ENCODE peak calls at places on chromosome 4, in six cellular contexts. Z, G, Q, R, F and K are unnamed samples.

GRCh38 chr4:53711916-53712315 is 120.6 kb upstream of the LNX1 start:
- DNase-seq in Z (no peak), G (no peak), Q (no peak), R (no peak), F (no peak), K (no peak)

GRCh38 chr4:7531640-7531994 is 96.9 kb upstream of the PSAPL1 start:
- DNase-seq in Z (no peak), G (no peak), Q (no peak), R (no peak), F (no peak), K (no peak)

GRCh38 chr4:179328627-179329026 is 1886.4 kb upstream of the AGA start:
- DNase-seq in Z (no peak), G (no peak), Q (no peak), R (peak; percentile 10), F (no peak), K (no peak)

GRCh38 chr4:108466936-108467902 is 153.2 kb upstream of the RPL34 start:
- DNase-seq in Z (no peak), G (no peak), Q (peak; percentile 93), R (no peak), F (peak; percentile 96), K (no peak)

GRCh38 chr4:57168986-57169385 is 58.8 kb upstream of the IGFBP7 start:
- DNase-seq in Z (no peak), G (no peak), Q (no peak), R (no peak), F (no peak), K (no peak)

GRCh38 chr4:1290165-1290977 is 680 bp downstream of the MAEA start:
- DNase-seq in Z (no peak), G (peak; percentile 57), Q (peak; percentile 4), R (peak; percentile 76), F (no peak), K (no peak)

GRCh38 chr4:2637956-2638552 is 101.6 kb downstream of the FAM193A start:
- DNase-seq in Z (no peak), G (no peak), Q (no peak), R (no peak), F (no peak), K (no peak)

GRCh38 chr4:119664168-119664907 is 35.7 kb upstream of the PDE5A start:
- DNase-seq in Z (no peak), G (no peak), Q (peak; percentile 30), R (no peak), F (peak; percentile 41), K (no peak)

GRCh38 chr4:69546121-69546520 is 50.4 kb upstream of the UGT2B4 start:
- DNase-seq in Z (no peak), G (no peak), Q (no peak), R (no peak), F (peak; percentile 90), K (no peak)

GRCh38 chr4:184100297-184100885 is 117.3 kb downstream of the ENPP6 start:
- DNase-seq in Z (peak; percentile 20), G (no peak), Q (peak; percentile 26), R (no peak), F (no peak), K (peak; percentile 73)

GRCh38 chr4:10122236-10122932 is 5.8 kb upstream of the WDR1 start:
- DNase-seq in Z (no peak), G (no peak), Q (no peak), R (no peak), F (no peak), K (no peak)

GRCh38 chr4:34198966-34199365 is 2045.3 kb downstream of the ARAP2 start:
- DNase-seq in Z (no peak), G (no peak), Q (no peak), R (no peak), F (no peak), K (no peak)

GRCh38 chr4:34194585-34194984 is 2049.7 kb downstream of the ARAP2 start:
- DNase-seq in Z (no peak), G (no peak), Q (no peak), R (no peak), F (no peak), K (no peak)

GRCh38 chr4:34196375-34196774 is 2047.9 kb downstream of the ARAP2 start:
- DNase-seq in Z (no peak), G (no peak), Q (no peak), R (no peak), F (no peak), K (no peak)

DNA sequence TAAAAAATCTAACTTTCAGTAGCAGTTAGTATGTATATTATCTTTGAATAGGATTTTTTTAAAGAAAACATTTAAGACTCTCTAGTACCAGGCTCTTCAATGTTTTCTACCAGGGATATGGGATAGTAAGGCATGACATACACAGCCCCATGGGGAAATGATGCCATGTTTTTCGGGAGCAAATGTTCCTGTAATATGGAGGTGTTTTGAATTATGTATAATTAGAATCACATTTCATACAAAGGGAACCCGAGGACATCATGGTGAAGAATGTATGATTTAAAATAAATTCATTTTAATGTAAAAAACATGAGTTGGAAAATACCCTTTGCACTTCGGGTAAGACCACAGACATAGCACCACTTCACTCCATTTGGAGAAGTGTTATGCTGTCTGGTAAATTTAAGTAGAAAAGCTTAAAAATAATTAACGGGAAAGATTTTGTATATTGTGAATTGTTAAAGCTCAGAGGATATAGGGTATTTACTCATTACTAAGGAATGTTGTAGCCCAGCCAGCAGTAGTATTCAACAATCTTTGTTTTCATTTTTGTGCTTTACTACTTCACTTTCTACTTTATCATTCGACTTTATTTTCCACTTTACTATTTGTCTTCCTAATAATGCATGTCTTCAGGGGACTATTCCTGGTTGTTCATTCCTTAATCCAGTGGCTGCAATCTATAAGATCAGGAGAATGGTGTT is 2050.7 kb downstream of the ARAP2 start:
- DNase-seq in Z (no peak), G (no peak), Q (peak; percentile 50), R (no peak), F (peak; percentile 32), K (no peak)
- H3K4me3 ChIP-seq in Z (no peak overlapping the region), G (no peak overlapping the region), Q (no peak overlapping the region), R (no peak overlapping the region), F (no peak overlapping the region), K (no peak overlapping the region)

GRCh38 chr4:158823461-158823873 is 54.6 kb downstream of the FNIP2 start:
- DNase-seq in Z (no peak), G (no peak), Q (peak; percentile 58), R (no peak), F (peak; percentile 94), K (no peak)

GRCh38 chr4:158822348-158822747 is 53.5 kb downstream of the FNIP2 start:
- DNase-seq in Z (no peak), G (no peak), Q (no peak), R (no peak), F (no peak), K (no peak)

GRCh38 chr4:158818595-158818994 is 49.8 kb downstream of the FNIP2 start:
- DNase-seq in Z (no peak), G (no peak), Q (no peak), R (no peak), F (no peak), K (no peak)

GRCh38 chr4:158819942-158820786 is 51.3 kb downstream of the FNIP2 start:
- DNase-seq in Z (no peak), G (no peak), Q (peak; percentile 43), R (no peak), F (no peak), K (no peak)

DNA sequence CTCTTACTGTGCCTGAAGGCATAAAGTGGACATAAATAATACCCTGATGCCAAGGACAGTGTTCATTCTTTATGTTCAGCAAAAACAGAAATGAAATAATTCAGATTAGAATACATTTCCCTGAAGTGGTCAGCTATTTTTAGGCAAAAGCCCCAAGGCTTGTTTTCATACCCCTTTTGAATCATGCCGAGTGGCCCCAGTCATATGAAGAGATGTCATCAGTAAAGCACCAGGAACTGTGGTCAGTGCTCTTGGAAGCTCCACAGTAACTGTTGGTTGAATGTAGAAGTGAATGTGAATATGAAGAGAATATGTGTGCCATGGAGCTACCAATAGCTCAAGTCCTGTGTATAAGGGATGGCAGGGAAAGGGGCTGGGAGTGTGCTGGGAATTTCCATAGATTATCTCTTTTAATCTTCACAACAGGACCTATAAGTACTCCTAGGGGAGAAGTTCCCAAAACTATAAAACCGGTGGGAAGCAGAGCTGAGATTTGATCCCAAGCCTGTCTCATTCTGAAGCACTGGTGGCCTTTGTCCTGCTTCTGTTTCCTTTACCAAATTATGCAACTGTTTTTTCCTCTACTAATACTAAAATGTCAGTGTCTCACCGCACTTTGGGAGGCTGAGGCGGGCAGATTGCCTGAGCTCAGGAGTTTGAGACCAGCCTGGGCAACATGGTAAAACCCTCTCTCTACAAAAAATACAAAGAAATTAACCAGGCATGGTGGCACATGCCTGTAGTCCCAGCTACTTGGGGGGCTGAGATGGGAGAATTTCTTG is 52.6 kb downstream of the FNIP2 start:
- DNase-seq in Z (no peak), G (no peak), Q (peak; percentile 55), R (no peak), F (peak; percentile 77), K (no peak)
- H3K4me1 ChIP-seq in Z (peaks cover 2% of the 10 kb centered on the region), G (peaks cover 46% of the 10 kb centered on the region), Q (peaks cover 25% of the 10 kb centered on the region), R (peaks cover 89% of the 10 kb centered on the region), F (peaks cover 7% of the 10 kb centered on the region), K (peaks cover 41% of the 10 kb centered on the region)

GRCh38 chr4:115484479-115484878 is 371.1 kb upstream of the NDST4 start:
- DNase-seq in Z (no peak), G (no peak), Q (no peak), R (no peak), F (no peak), K (no peak)
- TF ChIP-seq CTCF in Z (no peak), G (no peak), Q (no peak), R (no peak), F (no peak), K (no peak)

GRCh38 chr4:55157559-55158277 is 32.3 kb upstream of the KDR start:
- DNase-seq in Z (no peak), G (no peak), Q (no peak), R (no peak), F (no peak), K (no peak)
- H3K4me3 ChIP-seq in Z (peak overlapping the region; percentile 5), G (no peak overlapping the region), Q (peak overlapping the region; percentile 32), R (no peak overlapping the region), F (peak overlapping the region; percentile 32), K (peak overlapping the region; percentile 44)

GRCh38 chr4:32574803-32575202 is 1854.6 kb downstream of the PCDH7 start:
- DNase-seq in Z (no peak), G (no peak), Q (no peak), R (no peak), F (no peak), K (no peak)

DNA sequence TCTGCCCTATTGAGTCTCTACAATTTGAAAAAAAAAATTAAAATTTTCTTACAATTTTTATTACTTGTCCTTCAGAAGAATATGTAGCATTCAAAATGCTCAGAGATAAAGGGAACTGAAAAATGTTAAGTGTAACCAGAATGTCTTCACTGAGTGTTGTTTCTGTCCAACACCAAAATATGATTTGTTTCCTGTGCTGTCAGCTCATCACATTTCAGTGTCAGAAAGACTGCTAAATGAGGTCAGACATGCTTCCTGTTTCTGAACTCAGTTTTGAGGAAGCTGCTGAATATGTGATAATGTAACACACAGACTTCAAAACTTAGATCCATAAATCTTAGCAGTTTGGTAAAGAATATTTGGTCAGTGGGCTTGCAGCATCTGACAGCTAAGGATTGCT is 1849.7 kb downstream of the PCDH7 start:
- DNase-seq in Z (no peak), G (no peak), Q (no peak), R (no peak), F (no peak), K (no peak)
- H3K4me1 ChIP-seq in Z (no peaks in the 10 kb centered on the region), G (no peaks in the 10 kb centered on the region), Q (no peaks in the 10 kb centered on the region), R (no peaks in the 10 kb centered on the region), F (no peaks in the 10 kb centered on the region), K (no peaks in the 10 kb centered on the region)